ENCODE peak calls at places on chromosomes 13 and 19, in nine cellular contexts. F is MM.1S, W is HCT116, S is PC-3, R is OCI-LY7, G is neural progenitor cell, H is GM23248, L is GM23338, U is SK-N-SH. Z is an unnamed sample.

GRCh38 chr13:50539791-50540530 is 303.5 kb downstream of the DLEU7 start:
- DNase-seq in F (no peak), W (no peak), S (no peak), R (no peak), G (no peak), H (no peak), L (no peak), U (no peak), Z (no peak)

GRCh38 chr13:106700007-106700950 is 132.3 kb upstream of the ARGLU1 start:
- DNase-seq in F (no peak), W (no peak), S (peak; percentile 46), R (no peak), G (no peak), H (peak; percentile 8), L (no peak), U (no peak), Z (no peak)

GRCh38 chr13:75705395-75705794 is 69.3 kb downstream of the LMO7 start:
- DNase-seq in F (no peak), W (peak; percentile 95), S (peak; percentile 90), R (no peak), G (no peak), H (peak; percentile 89), L (no peak), U (no peak), Z (no peak)

GRCh38 chr13:66501187-66501586 is 728.9 kb downstream of the PCDH9 start:
- DNase-seq in F (no peak), W (no peak), S (peak; percentile 44), R (no peak), G (no peak), H (no peak), L (no peak), U (no peak), Z (no peak)

GRCh38 chr19:35247526-35248309 is 1.1 kb upstream of the LSR start:
- DNase-seq in F (peak; percentile 87), W (peak; percentile 95), S (peak; percentile 89), R (peak; percentile 92), G (peak; percentile 98), H (no peak), L (peak; percentile 99), U (no peak), Z (peak; percentile 94)

GRCh38 chr19:45814166-45814780 is 835 bp downstream of the RSPH6A start:
- DNase-seq in F (no peak), W (no peak), S (no peak), R (no peak), G (no peak), H (peak; percentile 32), L (no peak), U (no peak), Z (no peak)

GRCh38 chr19:29323972-29324680 is 111.2 kb upstream of the UQCRFS1 start:
- DNase-seq in F (no peak), W (no peak), S (no peak), R (no peak), G (no peak), H (no peak), L (no peak), U (no peak), Z (no peak)

GRCh38 chr13:27005556-27005955 is 166.1 kb downstream of the USP12 start:
- DNase-seq in F (no peak), W (no peak), S (no peak), R (no peak), G (peak; percentile 23), H (no peak), L (peak; percentile 22), U (no peak), Z (no peak)

GRCh38 chr19:12133069-12133468 is 7.1 kb downstream of the ZNF20 start:
- DNase-seq in F (no peak), W (no peak), S (no peak), R (no peak), G (no peak), H (peak; percentile 50), L (peak; percentile 51), U (no peak), Z (no peak)

GRCh38 chr13:23020246-23020843 is 160.4 kb upstream of the SGCG start:
- DNase-seq in F (peak; percentile 30), W (peak; percentile 61), S (peak; percentile 66), R (peak; percentile 58), G (peak; percentile 76), H (peak; percentile 55), L (peak; percentile 71), U (peak; percentile 38), Z (peak; percentile 64)

GRCh38 chr13:40145139-40145538 is 489.7 kb downstream of the COG6 start:
- DNase-seq in F (no peak), W (no peak), S (no peak), R (no peak), G (no peak), H (no peak), L (no peak), U (no peak), Z (no peak)

GRCh38 chr13:24664726-24665409 is 15.3 kb upstream of the ATP12A start:
- DNase-seq in F (no peak), W (no peak), S (peak; percentile 81), R (no peak), G (no peak), H (peak; percentile 85), L (no peak), U (no peak), Z (no peak)

GRCh38 chr13:26270707-26271106 is 16.8 kb downstream of the CDK8 start:
- DNase-seq in F (no peak), W (no peak), S (no peak), R (no peak), G (no peak), H (no peak), L (no peak), U (no peak), Z (no peak)

GRCh38 chr19:1875646-1876493 is 9.4 kb downstream of the ABHD17A start:
- DNase-seq in F (peak; percentile 98), W (peak; percentile 68), S (peak; percentile 83), R (peak; percentile 94), G (peak; percentile 96), H (peak; percentile 98), L (peak; percentile 97), U (peak; percentile 96), Z (peak; percentile 97)

GRCh38 chr19:40603071-40603718 is 2.0 kb downstream of the LTBP4 start:
- DNase-seq in F (no peak), W (no peak), S (peak; percentile 31), R (no peak), G (peak; percentile 85), H (peak; percentile 60), L (peak; percentile 73), U (no peak), Z (peak; percentile 73)

GRCh38 chr13:33228645-33229445 is 56.7 kb downstream of the STARD13 start:
- DNase-seq in F (peak; percentile 40), W (peak; percentile 26), S (peak; percentile 57), R (peak; percentile 64), G (peak; percentile 51), H (peak; percentile 73), L (peak; percentile 73), U (peak; percentile 50), Z (peak; percentile 53)

GRCh38 chr13:107209811-107210210 is 641.9 kb upstream of the ARGLU1 start:
- DNase-seq in F (no peak), W (no peak), S (peak; percentile 29), R (no peak), G (no peak), H (peak; percentile 64), L (no peak), U (no peak), Z (no peak)

GRCh38 chr19:41192574-41193419 is at the start of gene CYP2S1:
- DNase-seq in F (no peak), W (peak; percentile 15), S (peak; percentile 57), R (no peak), G (peak; percentile 89), H (peak; percentile 20), L (peak; percentile 85), U (no peak), Z (peak; percentile 82)

GRCh38 chr13:73481877-73482445 is 423.2 kb downstream of the KLF5 start:
- DNase-seq in F (no peak), W (no peak), S (no peak), R (no peak), G (no peak), H (no peak), L (no peak), U (no peak), Z (no peak)

GRCh38 chr13:59103004-59103768 is 1060.5 kb downstream of the DIAPH3 start:
- DNase-seq in F (no peak), W (no peak), S (no peak), R (no peak), G (no peak), H (no peak), L (no peak), U (peak; percentile 43), Z (peak; percentile 10)
- TF ChIP-seq EZH2phosphoT487 in F (no peak), W (no peak), S (no peak), R (no peak), G (no peak), H (no peak), L (no peak), U (no peak), Z (no peak)

DNA sequence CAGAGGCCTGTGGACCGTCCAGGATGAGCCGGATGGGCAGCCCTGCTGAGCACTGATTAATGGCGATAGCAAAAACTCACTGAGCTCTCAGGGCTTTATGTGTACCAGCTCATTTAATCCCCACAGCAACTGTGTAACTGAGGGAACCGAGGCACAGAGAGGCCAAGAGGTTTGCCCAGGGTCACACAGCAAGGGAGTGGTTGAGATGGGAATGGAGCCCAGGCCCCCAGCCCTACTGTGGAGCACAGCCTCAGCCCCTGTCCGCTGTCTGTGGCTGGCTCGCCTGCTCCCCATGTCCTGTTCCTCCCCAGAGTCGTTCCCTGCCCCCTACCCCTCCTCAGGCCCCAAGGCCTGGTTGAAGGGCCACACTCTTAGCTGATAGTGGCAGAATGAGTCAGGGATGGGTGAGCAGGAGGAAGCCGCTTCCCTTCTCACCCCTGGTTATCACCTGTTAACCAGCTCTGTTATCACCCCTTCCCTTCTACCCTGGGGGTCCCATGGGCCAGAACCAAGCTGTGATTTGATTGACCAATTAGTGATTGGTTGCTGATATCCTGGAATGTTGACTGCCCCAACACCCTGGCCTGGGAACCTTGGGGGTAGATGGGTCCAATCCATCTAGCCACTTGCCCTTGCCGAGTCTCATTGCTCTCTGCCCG is 21.2 kb downstream of the CAPN12 start:
- DNase-seq in F (no peak), W (no peak), S (no peak), R (no peak), G (no peak), H (no peak), L (no peak), U (no peak), Z (no peak)
- H3K4me1 ChIP-seq in F (no peaks in the 10 kb centered on the region), W (no peaks in the 10 kb centered on the region), S (no peaks in the 10 kb centered on the region), R (no peaks in the 10 kb centered on the region), G (no peaks in the 10 kb centered on the region), H (no peaks in the 10 kb centered on the region), L (no peaks in the 10 kb centered on the region), U (peaks cover 15% of the 10 kb centered on the region), Z (peaks cover 14% of the 10 kb centered on the region)

GRCh38 chr19:5627395-5627904 is 4.6 kb downstream of the SAFB start:
- DNase-seq in F (no peak), W (no peak), S (no peak), R (peak; percentile 81), G (peak; percentile 19), H (peak; percentile 68), L (peak; percentile 38), U (no peak), Z (no peak)
- H4K20me1 ChIP-seq in F (peaks cover 77% of the 10 kb centered on the region), W (peaks cover 40% of the 10 kb centered on the region), S (peaks cover 71% of the 10 kb centered on the region), R (peaks cover 71% of the 10 kb centered on the region), G (peaks cover 93% of the 10 kb centered on the region), H (peaks cover 4% of the 10 kb centered on the region), L (peaks cover 82% of the 10 kb centered on the region), U (peaks cover 84% of the 10 kb centered on the region), Z (peaks cover 91% of the 10 kb centered on the region)

GRCh38 chr13:83780201-83780600 is 102.1 kb downstream of the SLITRK1 start:
- DNase-seq in F (peak; percentile 34), W (peak; percentile 0), S (peak; percentile 59), R (peak; percentile 4), G (peak; percentile 39), H (peak; percentile 66), L (peak; percentile 82), U (peak; percentile 14), Z (peak; percentile 43)
- TF ChIP-seq EZH2phosphoT487 in F (no peak), W (no peak), S (no peak), R (no peak), G (no peak), H (no peak), L (no peak), U (no peak), Z (no peak)

GRCh38 chr13:98508280-98509074 is 68.4 kb downstream of the STK24 start:
- DNase-seq in F (no peak), W (peak; percentile 78), S (no peak), R (no peak), G (no peak), H (peak; percentile 91), L (no peak), U (no peak), Z (no peak)
- H3K4me1 ChIP-seq in F (peaks cover 15% of the 10 kb centered on the region), W (peaks cover 53% of the 10 kb centered on the region), S (peaks cover 48% of the 10 kb centered on the region), R (no peaks in the 10 kb centered on the region), G (peaks cover 37% of the 10 kb centered on the region), H (peaks cover 48% of the 10 kb centered on the region), L (peaks cover 43% of the 10 kb centered on the region), U (peaks cover 35% of the 10 kb centered on the region), Z (peaks cover 36% of the 10 kb centered on the region)

Z was measured in hepatocyte.